ENCODE peak calls at places on chromosomes 12 and 14, in four cellular contexts. One of them, this sample, is unnamed.

GRCh38 chr14:23160924-23161522 is 22.4 kb downstream of the SLC7A8 start:
- DNase-seq in MM.1S: no peak
- DNase-seq in HCT116: no peak
- DNase-seq in IMR-90: peak
- DNase-seq in this sample: no peak

GRCh38 chr12:5428332-5429221 is 3.3 kb upstream of the NTF3 start:
- DNase-seq in MM.1S: no peak
- DNase-seq in HCT116: no peak
- DNase-seq in IMR-90: peak
- DNase-seq in this sample: peak

GRCh38 chr14:58280954-58281787 is 17.2 kb upstream of the ARID4A start:
- DNase-seq in MM.1S: no peak
- DNase-seq in HCT116: no peak
- DNase-seq in IMR-90: peak
- DNase-seq in this sample: no peak

GRCh38 chr12:117727301-117727700 is 241.5 kb downstream of the KSR2 start:
- DNase-seq in MM.1S: no peak
- DNase-seq in HCT116: no peak
- DNase-seq in IMR-90: no peak
- DNase-seq in this sample: no peak

GRCh38 chr14:72906879-72907278 is 13.0 kb upstream of the DPF3 start:
- DNase-seq in MM.1S: no peak
- DNase-seq in HCT116: no peak
- DNase-seq in IMR-90: no peak
- DNase-seq in this sample: no peak

GRCh38 chr14:106807493-106807892 is 1281.1 kb downstream of the TMEM121 start:
- DNase-seq in MM.1S: no peak
- DNase-seq in HCT116: no peak
- DNase-seq in IMR-90: no peak
- DNase-seq in this sample: no peak

GRCh38 chr12:27924350-27925140 is 48.0 kb downstream of the PTHLH start:
- DNase-seq in MM.1S: no peak
- DNase-seq in HCT116: no peak
- DNase-seq in IMR-90: peak
- DNase-seq in this sample: no peak

GRCh38 chr14:106141242-106142220 is 615.1 kb downstream of the TMEM121 start:
- DNase-seq in MM.1S: no peak
- DNase-seq in HCT116: no peak
- DNase-seq in IMR-90: no peak
- DNase-seq in this sample: no peak

GRCh38 chr12:22626429-22626828 is 1.5 kb downstream of the ETNK1 start:
- DNase-seq in MM.1S: peak
- DNase-seq in HCT116: no peak
- DNase-seq in IMR-90: peak
- DNase-seq in this sample: peak

GRCh38 chr14:38079886-38080285 is 127.8 kb upstream of the SSTR1 start:
- DNase-seq in MM.1S: no peak
- DNase-seq in HCT116: no peak
- DNase-seq in IMR-90: no peak
- DNase-seq in this sample: no peak

GRCh38 chr12:2383276-2384028 is 330.7 kb downstream of the CACNA1C start:
- DNase-seq in MM.1S: no peak
- DNase-seq in HCT116: no peak
- DNase-seq in IMR-90: no peak
- DNase-seq in this sample: no peak

GRCh38 chr12:77062846-77063461 is 2.4 kb downstream of the E2F7 start:
- DNase-seq in MM.1S: peak
- DNase-seq in HCT116: no peak
- DNase-seq in IMR-90: peak
- DNase-seq in this sample: no peak

GRCh38 chr12:32450768-32451167 is 51.4 kb downstream of the FGD4 start:
- DNase-seq in MM.1S: no peak
- DNase-seq in HCT116: no peak
- DNase-seq in IMR-90: no peak
- DNase-seq in this sample: no peak

GRCh38 chr14:59566725-59567124 is 9.9 kb downstream of the CCDC175 start:
- DNase-seq in MM.1S: no peak
- DNase-seq in HCT116: no peak
- DNase-seq in IMR-90: no peak
- DNase-seq in this sample: no peak

GRCh38 chr14:90620540-90621204 is 195.6 kb downstream of the TTC7B start:
- DNase-seq in MM.1S: no peak
- DNase-seq in HCT116: no peak
- DNase-seq in IMR-90: no peak
- DNase-seq in this sample: no peak

GRCh38 chr14:63852271-63852816 is 460 bp upstream of the SYNE2 start:
- DNase-seq in MM.1S: peak
- DNase-seq in HCT116: no peak
- DNase-seq in IMR-90: peak
- DNase-seq in this sample: no peak

GRCh38 chr12:131749618-131750315 is 38.9 kb downstream of the SFSWAP start:
- DNase-seq in MM.1S: no peak
- DNase-seq in HCT116: no peak
- DNase-seq in IMR-90: no peak
- DNase-seq in this sample: no peak

GRCh38 chr12:64760808-64761573 is 1.8 kb upstream of the GNS start:
- DNase-seq in MM.1S: peak
- DNase-seq in HCT116: no peak
- DNase-seq in IMR-90: no peak
- DNase-seq in this sample: no peak

DNA sequence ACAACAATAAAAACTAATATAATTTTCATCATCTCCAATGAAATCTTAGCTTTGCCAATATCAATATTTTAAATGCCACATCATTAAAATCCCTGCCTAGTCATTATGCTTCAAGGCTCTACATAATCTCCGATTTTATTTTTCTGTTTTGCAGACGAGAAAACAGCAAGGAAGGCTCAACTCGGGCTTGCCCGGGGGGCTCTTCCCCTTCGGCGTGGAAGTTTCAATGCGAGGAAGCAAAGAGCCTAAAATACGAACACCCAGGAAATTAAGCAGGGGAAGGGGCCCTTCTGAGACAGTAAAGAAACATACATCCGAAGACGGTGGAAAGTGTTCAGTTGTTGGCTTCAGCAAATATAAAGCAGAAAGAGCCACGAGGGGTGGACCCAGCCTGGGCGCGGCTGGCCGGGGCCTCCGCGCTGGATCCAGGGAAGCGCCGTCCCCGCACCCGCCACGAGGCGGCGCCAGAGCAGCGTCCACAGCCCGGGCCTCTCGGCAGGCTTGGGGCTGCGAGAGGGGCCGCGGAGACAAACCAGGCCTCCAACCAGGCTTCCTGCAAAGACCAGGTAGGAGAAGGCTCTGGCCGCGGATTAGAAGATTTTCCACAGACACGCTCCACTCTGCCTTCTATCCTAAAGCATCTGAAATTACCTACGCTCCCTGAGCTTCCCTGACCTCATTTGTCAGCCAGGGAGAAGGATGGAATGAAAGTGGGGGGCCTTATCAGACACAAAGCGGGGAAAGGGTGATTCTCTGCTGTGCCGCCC is 77.2 kb downstream of the SERPINA3 start:
- DNase-seq in MM.1S: peak
- DNase-seq in HCT116: no peak
- DNase-seq in IMR-90: peak
- DNase-seq in this sample: peak
- H2AFZ ChIP-seq in MM.1S: no peak
- H2AFZ ChIP-seq in HCT116: peak
- H2AFZ ChIP-seq in IMR-90: peak
- H2AFZ ChIP-seq in this sample: no peak

GRCh38 chr12:6778571-6779550 is 6.5 kb downstream of the LAG3 start:
- DNase-seq in MM.1S: peak
- DNase-seq in HCT116: peak
- DNase-seq in IMR-90: peak
- DNase-seq in this sample: peak
- H2AFZ ChIP-seq in MM.1S: peak
- H2AFZ ChIP-seq in HCT116: no peak
- H2AFZ ChIP-seq in IMR-90: peak
- H2AFZ ChIP-seq in this sample: peak

GRCh38 chr14:34020014-34020413 is 69.1 kb upstream of the EGLN3 start:
- DNase-seq in MM.1S: no peak
- DNase-seq in HCT116: no peak
- DNase-seq in IMR-90: no peak
- DNase-seq in this sample: no peak

GRCh38 chr14:34014936-34015335 is 64.1 kb upstream of the EGLN3 start:
- DNase-seq in MM.1S: no peak
- DNase-seq in HCT116: no peak
- DNase-seq in IMR-90: no peak
- DNase-seq in this sample: no peak

GRCh38 chr14:34021096-34021495 is 70.2 kb upstream of the EGLN3 start:
- DNase-seq in MM.1S: no peak
- DNase-seq in HCT116: no peak
- DNase-seq in IMR-90: no peak
- DNase-seq in this sample: no peak

GRCh38 chr14:34018125-34018524 is 67.3 kb upstream of the EGLN3 start:
- DNase-seq in MM.1S: no peak
- DNase-seq in HCT116: no peak
- DNase-seq in IMR-90: no peak
- DNase-seq in this sample: no peak

GRCh38 chr14:34018564-34019244 is 67.8 kb upstream of the EGLN3 start:
- DNase-seq in MM.1S: no peak
- DNase-seq in HCT116: no peak
- DNase-seq in IMR-90: no peak
- DNase-seq in this sample: no peak
- H2AFZ ChIP-seq in MM.1S: no peak
- H2AFZ ChIP-seq in HCT116: no peak
- H2AFZ ChIP-seq in IMR-90: no peak
- H2AFZ ChIP-seq in this sample: no peak

GRCh38 chr12:48036818-48037217 is 32.5 kb upstream of the COL2A1 start:
- DNase-seq in MM.1S: no peak
- DNase-seq in HCT116: no peak
- DNase-seq in IMR-90: no peak
- DNase-seq in this sample: no peak
- H2AFZ ChIP-seq in MM.1S: no peak
- H2AFZ ChIP-seq in HCT116: no peak
- H2AFZ ChIP-seq in IMR-90: peak
- H2AFZ ChIP-seq in this sample: no peak